ENCODE peak calls at places on chromosomes 12 and 14, in eight cellular contexts. One of them, this sample, is unnamed. For H3K4me1, the result is how much of the 10 kb centered on the place peaks cover.

GRCh38 chr14:37262649-37263048 is 64.9 kb downstream of the MIPOL1 start:
- DNase-seq in HCT116: no peak
- DNase-seq in transverse colon: no peak
- DNase-seq in vagina: no peak
- DNase-seq in sigmoid colon: no peak
- DNase-seq in GM23338: peak
- DNase-seq in K562: no peak
- DNase-seq in H1: no peak
- DNase-seq in this sample: no peak

GRCh38 chr14:97077253-97077653 is 280.1 kb downstream of the VRK1 start:
- DNase-seq in HCT116: peak
- DNase-seq in transverse colon: peak
- DNase-seq in vagina: no peak
- DNase-seq in sigmoid colon: peak
- DNase-seq in GM23338: no peak
- DNase-seq in K562: peak
- DNase-seq in H1: no peak
- DNase-seq in this sample: no peak

GRCh38 chr14:102939329-102939728 is 16.9 kb downstream of the AMN start:
- DNase-seq in HCT116: no peak
- DNase-seq in transverse colon: no peak
- DNase-seq in vagina: no peak
- DNase-seq in sigmoid colon: no peak
- DNase-seq in GM23338: no peak
- DNase-seq in K562: no peak
- DNase-seq in H1: no peak
- DNase-seq in this sample: no peak

GRCh38 chr14:59939828-59940227 is 19.9 kb downstream of the LRRC9 start:
- DNase-seq in HCT116: no peak
- DNase-seq in transverse colon: no peak
- DNase-seq in vagina: no peak
- DNase-seq in sigmoid colon: no peak
- DNase-seq in GM23338: no peak
- DNase-seq in K562: no peak
- DNase-seq in H1: no peak
- DNase-seq in this sample: no peak

GRCh38 chr12:68304626-68305025 is 27.5 kb downstream of the MDM1 start:
- DNase-seq in HCT116: no peak
- DNase-seq in transverse colon: no peak
- DNase-seq in vagina: no peak
- DNase-seq in sigmoid colon: no peak
- DNase-seq in GM23338: no peak
- DNase-seq in K562: no peak
- DNase-seq in H1: no peak
- DNase-seq in this sample: no peak

GRCh38 chr12:55681142-55682077 is 26.3 kb downstream of the ITGA7 start:
- DNase-seq in HCT116: peak
- DNase-seq in transverse colon: peak
- DNase-seq in vagina: no peak
- DNase-seq in sigmoid colon: peak
- DNase-seq in GM23338: peak
- DNase-seq in K562: peak
- DNase-seq in H1: peak
- DNase-seq in this sample: no peak

GRCh38 chr14:52402812-52403526 is 88.9 kb downstream of the PTGER2 start:
- DNase-seq in HCT116: no peak
- DNase-seq in transverse colon: peak
- DNase-seq in vagina: no peak
- DNase-seq in sigmoid colon: no peak
- DNase-seq in GM23338: no peak
- DNase-seq in K562: no peak
- DNase-seq in H1: no peak
- DNase-seq in this sample: no peak

GRCh38 chr12:96177013-96177412 is 17.2 kb upstream of the ELK3 start:
- DNase-seq in HCT116: no peak
- DNase-seq in transverse colon: no peak
- DNase-seq in vagina: no peak
- DNase-seq in sigmoid colon: no peak
- DNase-seq in GM23338: no peak
- DNase-seq in K562: no peak
- DNase-seq in H1: no peak
- DNase-seq in this sample: no peak

GRCh38 chr14:90399541-90400444 is 3.0 kb downstream of the CALM1 start:
- DNase-seq in HCT116: peak
- DNase-seq in transverse colon: peak
- DNase-seq in vagina: no peak
- DNase-seq in sigmoid colon: peak
- DNase-seq in GM23338: peak
- DNase-seq in K562: peak
- DNase-seq in H1: peak
- DNase-seq in this sample: peak

GRCh38 chr12:106245767-106246166 is 2.1 kb downstream of the CKAP4 start:
- DNase-seq in HCT116: peak
- DNase-seq in transverse colon: peak
- DNase-seq in vagina: peak
- DNase-seq in sigmoid colon: peak
- DNase-seq in GM23338: no peak
- DNase-seq in K562: no peak
- DNase-seq in H1: no peak
- DNase-seq in this sample: peak

GRCh38 chr14:37230551-37231194 is 32.9 kb downstream of the MIPOL1 start:
- DNase-seq in HCT116: peak
- DNase-seq in transverse colon: no peak
- DNase-seq in vagina: no peak
- DNase-seq in sigmoid colon: no peak
- DNase-seq in GM23338: peak
- DNase-seq in K562: peak
- DNase-seq in H1: no peak
- DNase-seq in this sample: peak

GRCh38 chr12:3350432-3350831 is 140.6 kb upstream of the PRMT8 start:
- DNase-seq in HCT116: no peak
- DNase-seq in transverse colon: no peak
- DNase-seq in vagina: no peak
- DNase-seq in sigmoid colon: no peak
- DNase-seq in GM23338: no peak
- DNase-seq in K562: no peak
- DNase-seq in H1: no peak
- DNase-seq in this sample: no peak

GRCh38 chr14:70653662-70654061 is 11.9 kb downstream of the TTC9 start:
- DNase-seq in HCT116: no peak
- DNase-seq in transverse colon: no peak
- DNase-seq in vagina: no peak
- DNase-seq in sigmoid colon: no peak
- DNase-seq in GM23338: no peak
- DNase-seq in K562: no peak
- DNase-seq in H1: no peak
- DNase-seq in this sample: no peak

GRCh38 chr14:24607081-24607480 is 2.4 kb downstream of the GZMH start:
- DNase-seq in HCT116: no peak
- DNase-seq in transverse colon: no peak
- DNase-seq in vagina: no peak
- DNase-seq in sigmoid colon: no peak
- DNase-seq in GM23338: no peak
- DNase-seq in K562: no peak
- DNase-seq in H1: no peak
- DNase-seq in this sample: no peak

GRCh38 chr12:43786899-43787693 is 19.0 kb downstream of the TWF1 start:
- DNase-seq in HCT116: no peak
- DNase-seq in transverse colon: no peak
- DNase-seq in vagina: no peak
- DNase-seq in sigmoid colon: no peak
- DNase-seq in GM23338: no peak
- DNase-seq in K562: no peak
- DNase-seq in H1: no peak
- DNase-seq in this sample: no peak

GRCh38 chr12:75814856-75815754 is 216.5 kb downstream of the PHLDA1 start:
- DNase-seq in HCT116: no peak
- DNase-seq in transverse colon: no peak
- DNase-seq in vagina: no peak
- DNase-seq in sigmoid colon: no peak
- DNase-seq in GM23338: no peak
- DNase-seq in K562: no peak
- DNase-seq in H1: no peak
- DNase-seq in this sample: no peak

GRCh38 chr14:72518809-72519377 is 375.0 kb downstream of the DPF3 start:
- DNase-seq in HCT116: no peak
- DNase-seq in transverse colon: no peak
- DNase-seq in vagina: peak
- DNase-seq in sigmoid colon: no peak
- DNase-seq in GM23338: no peak
- DNase-seq in K562: no peak
- DNase-seq in H1: no peak
- DNase-seq in this sample: no peak

GRCh38 chr12:77980782-77981181 is 150.1 kb downstream of the NAV3 start:
- DNase-seq in HCT116: no peak
- DNase-seq in transverse colon: no peak
- DNase-seq in vagina: no peak
- DNase-seq in sigmoid colon: no peak
- DNase-seq in GM23338: no peak
- DNase-seq in K562: no peak
- DNase-seq in H1: no peak
- DNase-seq in this sample: no peak

GRCh38 chr12:26271889-26272492 is 76.6 kb downstream of the SSPN start:
- DNase-seq in HCT116: no peak
- DNase-seq in transverse colon: peak
- DNase-seq in vagina: peak
- DNase-seq in sigmoid colon: peak
- DNase-seq in GM23338: no peak
- DNase-seq in K562: no peak
- DNase-seq in H1: no peak
- DNase-seq in this sample: peak

GRCh38 chr12:26268841-26269553 is 73.6 kb downstream of the SSPN start:
- DNase-seq in HCT116: no peak
- DNase-seq in transverse colon: no peak
- DNase-seq in vagina: no peak
- DNase-seq in sigmoid colon: no peak
- DNase-seq in GM23338: no peak
- DNase-seq in K562: no peak
- DNase-seq in H1: no peak
- DNase-seq in this sample: no peak

GRCh38 chr12:26269554-26270284 is 74.3 kb downstream of the SSPN start:
- DNase-seq in HCT116: no peak
- DNase-seq in transverse colon: no peak
- DNase-seq in vagina: no peak
- DNase-seq in sigmoid colon: no peak
- DNase-seq in GM23338: no peak
- DNase-seq in K562: no peak
- DNase-seq in H1: no peak
- DNase-seq in this sample: no peak

GRCh38 chr12:26273811-26274210 is 78.4 kb downstream of the SSPN start:
- DNase-seq in HCT116: no peak
- DNase-seq in transverse colon: no peak
- DNase-seq in vagina: peak
- DNase-seq in sigmoid colon: no peak
- DNase-seq in GM23338: no peak
- DNase-seq in K562: peak
- DNase-seq in H1: no peak
- DNase-seq in this sample: no peak

GRCh38 chr12:26271024-26271423 is 75.7 kb downstream of the SSPN start:
- DNase-seq in HCT116: no peak
- DNase-seq in transverse colon: no peak
- DNase-seq in vagina: no peak
- DNase-seq in sigmoid colon: no peak
- DNase-seq in GM23338: no peak
- DNase-seq in K562: peak
- DNase-seq in H1: no peak
- DNase-seq in this sample: no peak
- H3K4me1 ChIP-seq in HCT116: under half
- H3K4me1 ChIP-seq in transverse colon: under half
- H3K4me1 ChIP-seq in vagina: half or more
- H3K4me1 ChIP-seq in sigmoid colon: under half
- H3K4me1 ChIP-seq in GM23338: under half
- H3K4me1 ChIP-seq in K562: under half
- H3K4me1 ChIP-seq in H1: under half
- H3K4me1 ChIP-seq in this sample: under half

GRCh38 chr14:68495638-68496114 is 297.2 kb downstream of the ZFP36L1 start:
- DNase-seq in HCT116: no peak
- DNase-seq in transverse colon: no peak
- DNase-seq in vagina: no peak
- DNase-seq in sigmoid colon: no peak
- DNase-seq in GM23338: no peak
- DNase-seq in K562: no peak
- DNase-seq in H1: no peak
- DNase-seq in this sample: no peak
- TF ChIP-seq POLR2AphosphoS5 in HCT116: no peak
- TF ChIP-seq POLR2AphosphoS5 in transverse colon: no peak
- TF ChIP-seq POLR2AphosphoS5 in vagina: no peak
- TF ChIP-seq POLR2AphosphoS5 in sigmoid colon: no peak
- TF ChIP-seq POLR2AphosphoS5 in GM23338: no peak
- TF ChIP-seq POLR2AphosphoS5 in K562: no peak
- TF ChIP-seq POLR2AphosphoS5 in H1: no peak
- TF ChIP-seq POLR2AphosphoS5 in this sample: no peak

DNA sequence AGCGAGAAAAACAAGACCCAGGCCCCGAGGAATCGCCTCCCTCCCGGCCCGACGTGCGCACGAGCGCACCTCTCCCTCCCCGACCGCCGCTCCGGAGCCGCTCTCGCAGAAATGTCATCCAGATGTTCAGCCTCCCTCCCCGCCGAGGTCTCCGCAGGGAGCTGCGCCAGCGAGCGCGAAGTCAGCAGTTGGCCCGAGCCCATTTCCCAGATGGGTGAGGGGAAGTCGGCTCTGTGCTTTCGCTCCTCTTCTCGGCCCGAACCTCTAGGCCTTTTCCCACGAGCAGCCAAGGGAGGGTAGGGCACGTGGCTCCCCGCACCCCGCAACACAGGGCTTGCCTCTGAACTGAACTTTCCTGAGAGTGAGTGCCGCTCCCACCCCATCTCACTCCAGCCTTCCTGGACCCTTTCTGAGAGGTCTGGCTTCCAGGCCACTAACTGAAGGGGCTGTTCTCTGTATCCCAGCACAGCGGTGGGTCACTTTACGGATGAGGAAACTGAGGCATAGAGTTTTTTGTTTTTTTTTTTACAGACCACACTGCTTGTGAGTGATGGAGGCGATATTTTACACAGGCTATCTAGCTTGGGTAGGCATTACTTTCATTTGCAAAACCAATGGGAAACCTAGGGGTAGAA is 1.0 kb upstream of the TGFB3 start:
- DNase-seq in HCT116: no peak
- DNase-seq in transverse colon: peak
- DNase-seq in vagina: peak
- DNase-seq in sigmoid colon: peak
- DNase-seq in GM23338: no peak
- DNase-seq in K562: peak
- DNase-seq in H1: no peak
- DNase-seq in this sample: no peak
- TF ChIP-seq CTCF in HCT116: no peak
- TF ChIP-seq CTCF in transverse colon: no peak
- TF ChIP-seq CTCF in vagina: no peak
- TF ChIP-seq CTCF in sigmoid colon: no peak
- TF ChIP-seq CTCF in GM23338: no peak
- TF ChIP-seq CTCF in K562: no peak
- TF ChIP-seq CTCF in H1: no peak
- TF ChIP-seq CTCF in this sample: no peak

GRCh38 chr12:89016970-89017778 is 335.1 kb downstream of the DUSP6 start:
- DNase-seq in HCT116: peak
- DNase-seq in transverse colon: no peak
- DNase-seq in vagina: no peak
- DNase-seq in sigmoid colon: peak
- DNase-seq in GM23338: peak
- DNase-seq in K562: peak
- DNase-seq in H1: no peak
- DNase-seq in this sample: peak
- H3K4me1 ChIP-seq in HCT116: under half
- H3K4me1 ChIP-seq in transverse colon: under half
- H3K4me1 ChIP-seq in vagina: under half
- H3K4me1 ChIP-seq in sigmoid colon: under half
- H3K4me1 ChIP-seq in GM23338: under half
- H3K4me1 ChIP-seq in K562: under half
- H3K4me1 ChIP-seq in H1: under half
- H3K4me1 ChIP-seq in this sample: under half

This sample was measured in prostate gland.